ENCODE peak calls at places on chromosomes 5 and 9, in ten cellular contexts. One of them, this sample, is unnamed.

GRCh38 chr5:78508231-78508765 is 140.3 kb downstream of the LHFPL2 start:
- DNase-seq in effector CD8-positive, alpha-beta T cell: no peak
- DNase-seq in transverse colon: no peak
- DNase-seq in immature natural killer cell: no peak
- DNase-seq in cardiac fibroblast: peak
- DNase-seq in heart right ventricle: no peak
- DNase-seq in stimulated activated CD4-positive, alpha-beta T cell treated with anti-CD3 and anti-CD28 coated beads, Interleukin-12 subunit alpha, Interleukin-12 subunit beta, amount 100 ng/mL, for 48 hours: no peak
- DNase-seq in NCI-H82: no peak
- DNase-seq in stimulated activated CD8-positive, alpha-beta memory T cell treated with anti-CD3 and anti-CD28 coated beads, Interleukin-4, amount 100 ng/mL, for 24 hours: no peak
- DNase-seq in HCEC 1CT: peak
- DNase-seq in this sample: no peak

GRCh38 chr5:173451031-173451430 is 122.8 kb upstream of the STC2 start:
- DNase-seq in effector CD8-positive, alpha-beta T cell: no peak
- DNase-seq in transverse colon: no peak
- DNase-seq in immature natural killer cell: no peak
- DNase-seq in cardiac fibroblast: peak
- DNase-seq in heart right ventricle: no peak
- DNase-seq in stimulated activated CD4-positive, alpha-beta T cell treated with anti-CD3 and anti-CD28 coated beads, Interleukin-12 subunit alpha, Interleukin-12 subunit beta, amount 100 ng/mL, for 48 hours: no peak
- DNase-seq in NCI-H82: peak
- DNase-seq in stimulated activated CD8-positive, alpha-beta memory T cell treated with anti-CD3 and anti-CD28 coated beads, Interleukin-4, amount 100 ng/mL, for 24 hours: no peak
- DNase-seq in HCEC 1CT: peak
- DNase-seq in this sample: no peak

GRCh38 chr5:74272019-74272775 is 368.3 kb downstream of the ENC1 start:
- DNase-seq in effector CD8-positive, alpha-beta T cell: no peak
- DNase-seq in transverse colon: no peak
- DNase-seq in immature natural killer cell: no peak
- DNase-seq in cardiac fibroblast: peak
- DNase-seq in heart right ventricle: no peak
- DNase-seq in stimulated activated CD4-positive, alpha-beta T cell treated with anti-CD3 and anti-CD28 coated beads, Interleukin-12 subunit alpha, Interleukin-12 subunit beta, amount 100 ng/mL, for 48 hours: no peak
- DNase-seq in NCI-H82: no peak
- DNase-seq in stimulated activated CD8-positive, alpha-beta memory T cell treated with anti-CD3 and anti-CD28 coated beads, Interleukin-4, amount 100 ng/mL, for 24 hours: no peak
- DNase-seq in HCEC 1CT: no peak
- DNase-seq in this sample: no peak

GRCh38 chr5:107486489-107486888 is 184.2 kb downstream of the EFNA5 start:
- DNase-seq in effector CD8-positive, alpha-beta T cell: no peak
- DNase-seq in transverse colon: no peak
- DNase-seq in immature natural killer cell: peak
- DNase-seq in cardiac fibroblast: peak
- DNase-seq in heart right ventricle: no peak
- DNase-seq in stimulated activated CD4-positive, alpha-beta T cell treated with anti-CD3 and anti-CD28 coated beads, Interleukin-12 subunit alpha, Interleukin-12 subunit beta, amount 100 ng/mL, for 48 hours: peak
- DNase-seq in NCI-H82: no peak
- DNase-seq in stimulated activated CD8-positive, alpha-beta memory T cell treated with anti-CD3 and anti-CD28 coated beads, Interleukin-4, amount 100 ng/mL, for 24 hours: peak
- DNase-seq in HCEC 1CT: peak
- DNase-seq in this sample: no peak

GRCh38 chr9:69223605-69224004 is 49.5 kb downstream of the TJP2 start:
- DNase-seq in effector CD8-positive, alpha-beta T cell: no peak
- DNase-seq in transverse colon: no peak
- DNase-seq in immature natural killer cell: no peak
- DNase-seq in cardiac fibroblast: peak
- DNase-seq in heart right ventricle: no peak
- DNase-seq in stimulated activated CD4-positive, alpha-beta T cell treated with anti-CD3 and anti-CD28 coated beads, Interleukin-12 subunit alpha, Interleukin-12 subunit beta, amount 100 ng/mL, for 48 hours: no peak
- DNase-seq in NCI-H82: peak
- DNase-seq in stimulated activated CD8-positive, alpha-beta memory T cell treated with anti-CD3 and anti-CD28 coated beads, Interleukin-4, amount 100 ng/mL, for 24 hours: no peak
- DNase-seq in HCEC 1CT: peak
- DNase-seq in this sample: peak

GRCh38 chr9:92734931-92735906 is 29.4 kb downstream of the BICD2 start:
- DNase-seq in effector CD8-positive, alpha-beta T cell: no peak
- DNase-seq in transverse colon: no peak
- DNase-seq in immature natural killer cell: no peak
- DNase-seq in cardiac fibroblast: no peak
- DNase-seq in heart right ventricle: no peak
- DNase-seq in stimulated activated CD4-positive, alpha-beta T cell treated with anti-CD3 and anti-CD28 coated beads, Interleukin-12 subunit alpha, Interleukin-12 subunit beta, amount 100 ng/mL, for 48 hours: no peak
- DNase-seq in NCI-H82: no peak
- DNase-seq in stimulated activated CD8-positive, alpha-beta memory T cell treated with anti-CD3 and anti-CD28 coated beads, Interleukin-4, amount 100 ng/mL, for 24 hours: no peak
- DNase-seq in HCEC 1CT: no peak
- DNase-seq in this sample: no peak

GRCh38 chr9:95801797-95802196 is 73.7 kb upstream of the ERCC6L2 start:
- DNase-seq in effector CD8-positive, alpha-beta T cell: no peak
- DNase-seq in transverse colon: no peak
- DNase-seq in immature natural killer cell: no peak
- DNase-seq in cardiac fibroblast: peak
- DNase-seq in heart right ventricle: no peak
- DNase-seq in stimulated activated CD4-positive, alpha-beta T cell treated with anti-CD3 and anti-CD28 coated beads, Interleukin-12 subunit alpha, Interleukin-12 subunit beta, amount 100 ng/mL, for 48 hours: no peak
- DNase-seq in NCI-H82: no peak
- DNase-seq in stimulated activated CD8-positive, alpha-beta memory T cell treated with anti-CD3 and anti-CD28 coated beads, Interleukin-4, amount 100 ng/mL, for 24 hours: no peak
- DNase-seq in HCEC 1CT: no peak
- DNase-seq in this sample: no peak

GRCh38 chr5:34731435-34732232 is 75.5 kb downstream of the RAI14 start:
- DNase-seq in effector CD8-positive, alpha-beta T cell: no peak
- DNase-seq in transverse colon: no peak
- DNase-seq in immature natural killer cell: no peak
- DNase-seq in cardiac fibroblast: no peak
- DNase-seq in heart right ventricle: no peak
- DNase-seq in stimulated activated CD4-positive, alpha-beta T cell treated with anti-CD3 and anti-CD28 coated beads, Interleukin-12 subunit alpha, Interleukin-12 subunit beta, amount 100 ng/mL, for 48 hours: no peak
- DNase-seq in NCI-H82: no peak
- DNase-seq in stimulated activated CD8-positive, alpha-beta memory T cell treated with anti-CD3 and anti-CD28 coated beads, Interleukin-4, amount 100 ng/mL, for 24 hours: no peak
- DNase-seq in HCEC 1CT: no peak
- DNase-seq in this sample: no peak

GRCh38 chr9:97518909-97519307 is 17.4 kb downstream of the TMOD1 start:
- DNase-seq in effector CD8-positive, alpha-beta T cell: no peak
- DNase-seq in transverse colon: peak
- DNase-seq in immature natural killer cell: no peak
- DNase-seq in cardiac fibroblast: no peak
- DNase-seq in heart right ventricle: no peak
- DNase-seq in stimulated activated CD4-positive, alpha-beta T cell treated with anti-CD3 and anti-CD28 coated beads, Interleukin-12 subunit alpha, Interleukin-12 subunit beta, amount 100 ng/mL, for 48 hours: no peak
- DNase-seq in NCI-H82: no peak
- DNase-seq in stimulated activated CD8-positive, alpha-beta memory T cell treated with anti-CD3 and anti-CD28 coated beads, Interleukin-4, amount 100 ng/mL, for 24 hours: no peak
- DNase-seq in HCEC 1CT: peak
- DNase-seq in this sample: no peak

GRCh38 chr5:14105717-14106435 is 37.3 kb upstream of the TRIO start:
- DNase-seq in effector CD8-positive, alpha-beta T cell: no peak
- DNase-seq in transverse colon: no peak
- DNase-seq in immature natural killer cell: no peak
- DNase-seq in cardiac fibroblast: peak
- DNase-seq in heart right ventricle: no peak
- DNase-seq in stimulated activated CD4-positive, alpha-beta T cell treated with anti-CD3 and anti-CD28 coated beads, Interleukin-12 subunit alpha, Interleukin-12 subunit beta, amount 100 ng/mL, for 48 hours: no peak
- DNase-seq in NCI-H82: peak
- DNase-seq in stimulated activated CD8-positive, alpha-beta memory T cell treated with anti-CD3 and anti-CD28 coated beads, Interleukin-4, amount 100 ng/mL, for 24 hours: no peak
- DNase-seq in HCEC 1CT: peak
- DNase-seq in this sample: no peak

GRCh38 chr5:88883059-88883565 is at the start of gene MEF2C:
- DNase-seq in effector CD8-positive, alpha-beta T cell: no peak
- DNase-seq in transverse colon: peak
- DNase-seq in immature natural killer cell: peak
- DNase-seq in cardiac fibroblast: peak
- DNase-seq in heart right ventricle: peak
- DNase-seq in stimulated activated CD4-positive, alpha-beta T cell treated with anti-CD3 and anti-CD28 coated beads, Interleukin-12 subunit alpha, Interleukin-12 subunit beta, amount 100 ng/mL, for 48 hours: no peak
- DNase-seq in NCI-H82: peak
- DNase-seq in stimulated activated CD8-positive, alpha-beta memory T cell treated with anti-CD3 and anti-CD28 coated beads, Interleukin-4, amount 100 ng/mL, for 24 hours: no peak
- DNase-seq in HCEC 1CT: peak
- DNase-seq in this sample: peak

GRCh38 chr5:65209341-65209740 is 272.4 kb downstream of the ADAMTS6 start:
- DNase-seq in effector CD8-positive, alpha-beta T cell: no peak
- DNase-seq in transverse colon: no peak
- DNase-seq in immature natural killer cell: no peak
- DNase-seq in cardiac fibroblast: peak
- DNase-seq in heart right ventricle: no peak
- DNase-seq in stimulated activated CD4-positive, alpha-beta T cell treated with anti-CD3 and anti-CD28 coated beads, Interleukin-12 subunit alpha, Interleukin-12 subunit beta, amount 100 ng/mL, for 48 hours: no peak
- DNase-seq in NCI-H82: no peak
- DNase-seq in stimulated activated CD8-positive, alpha-beta memory T cell treated with anti-CD3 and anti-CD28 coated beads, Interleukin-4, amount 100 ng/mL, for 24 hours: no peak
- DNase-seq in HCEC 1CT: peak
- DNase-seq in this sample: no peak

GRCh38 chr5:135833961-135834638 is 363 bp upstream of the SLC25A48 start:
- DNase-seq in effector CD8-positive, alpha-beta T cell: no peak
- DNase-seq in transverse colon: no peak
- DNase-seq in immature natural killer cell: no peak
- DNase-seq in cardiac fibroblast: peak
- DNase-seq in heart right ventricle: no peak
- DNase-seq in stimulated activated CD4-positive, alpha-beta T cell treated with anti-CD3 and anti-CD28 coated beads, Interleukin-12 subunit alpha, Interleukin-12 subunit beta, amount 100 ng/mL, for 48 hours: no peak
- DNase-seq in NCI-H82: no peak
- DNase-seq in stimulated activated CD8-positive, alpha-beta memory T cell treated with anti-CD3 and anti-CD28 coated beads, Interleukin-4, amount 100 ng/mL, for 24 hours: no peak
- DNase-seq in HCEC 1CT: no peak
- DNase-seq in this sample: no peak

GRCh38 chr9:109315889-109316640 is 4.8 kb downstream of the EPB41L4B start:
- DNase-seq in effector CD8-positive, alpha-beta T cell: no peak
- DNase-seq in transverse colon: peak
- DNase-seq in immature natural killer cell: no peak
- DNase-seq in cardiac fibroblast: peak
- DNase-seq in heart right ventricle: peak
- DNase-seq in stimulated activated CD4-positive, alpha-beta T cell treated with anti-CD3 and anti-CD28 coated beads, Interleukin-12 subunit alpha, Interleukin-12 subunit beta, amount 100 ng/mL, for 48 hours: no peak
- DNase-seq in NCI-H82: peak
- DNase-seq in stimulated activated CD8-positive, alpha-beta memory T cell treated with anti-CD3 and anti-CD28 coated beads, Interleukin-4, amount 100 ng/mL, for 24 hours: no peak
- DNase-seq in HCEC 1CT: peak
- DNase-seq in this sample: peak

GRCh38 chr5:55668356-55668755 is 43.8 kb downstream of the SLC38A9 start:
- DNase-seq in effector CD8-positive, alpha-beta T cell: no peak
- DNase-seq in transverse colon: no peak
- DNase-seq in immature natural killer cell: no peak
- DNase-seq in cardiac fibroblast: peak
- DNase-seq in heart right ventricle: no peak
- DNase-seq in stimulated activated CD4-positive, alpha-beta T cell treated with anti-CD3 and anti-CD28 coated beads, Interleukin-12 subunit alpha, Interleukin-12 subunit beta, amount 100 ng/mL, for 48 hours: no peak
- DNase-seq in NCI-H82: no peak
- DNase-seq in stimulated activated CD8-positive, alpha-beta memory T cell treated with anti-CD3 and anti-CD28 coated beads, Interleukin-4, amount 100 ng/mL, for 24 hours: no peak
- DNase-seq in HCEC 1CT: peak
- DNase-seq in this sample: no peak

GRCh38 chr5:98771389-98772109 is 1.9 kb upstream of the RGMB start:
- DNase-seq in effector CD8-positive, alpha-beta T cell: peak
- DNase-seq in transverse colon: peak
- DNase-seq in immature natural killer cell: peak
- DNase-seq in cardiac fibroblast: peak
- DNase-seq in heart right ventricle: no peak
- DNase-seq in stimulated activated CD4-positive, alpha-beta T cell treated with anti-CD3 and anti-CD28 coated beads, Interleukin-12 subunit alpha, Interleukin-12 subunit beta, amount 100 ng/mL, for 48 hours: peak
- DNase-seq in NCI-H82: peak
- DNase-seq in stimulated activated CD8-positive, alpha-beta memory T cell treated with anti-CD3 and anti-CD28 coated beads, Interleukin-4, amount 100 ng/mL, for 24 hours: no peak
- DNase-seq in HCEC 1CT: peak
- DNase-seq in this sample: no peak

GRCh38 chr5:173329370-173330150 is 1.3 kb upstream of the STC2 start:
- DNase-seq in effector CD8-positive, alpha-beta T cell: no peak
- DNase-seq in transverse colon: no peak
- DNase-seq in immature natural killer cell: no peak
- DNase-seq in cardiac fibroblast: no peak
- DNase-seq in heart right ventricle: no peak
- DNase-seq in stimulated activated CD4-positive, alpha-beta T cell treated with anti-CD3 and anti-CD28 coated beads, Interleukin-12 subunit alpha, Interleukin-12 subunit beta, amount 100 ng/mL, for 48 hours: peak
- DNase-seq in NCI-H82: no peak
- DNase-seq in stimulated activated CD8-positive, alpha-beta memory T cell treated with anti-CD3 and anti-CD28 coated beads, Interleukin-4, amount 100 ng/mL, for 24 hours: no peak
- DNase-seq in HCEC 1CT: peak
- DNase-seq in this sample: no peak

GRCh38 chr5:148085934-148086333 is 22.2 kb downstream of the SPINK5 start:
- DNase-seq in effector CD8-positive, alpha-beta T cell: no peak
- DNase-seq in transverse colon: no peak
- DNase-seq in immature natural killer cell: no peak
- DNase-seq in cardiac fibroblast: peak
- DNase-seq in heart right ventricle: no peak
- DNase-seq in stimulated activated CD4-positive, alpha-beta T cell treated with anti-CD3 and anti-CD28 coated beads, Interleukin-12 subunit alpha, Interleukin-12 subunit beta, amount 100 ng/mL, for 48 hours: no peak
- DNase-seq in NCI-H82: no peak
- DNase-seq in stimulated activated CD8-positive, alpha-beta memory T cell treated with anti-CD3 and anti-CD28 coated beads, Interleukin-4, amount 100 ng/mL, for 24 hours: no peak
- DNase-seq in HCEC 1CT: no peak
- DNase-seq in this sample: no peak

GRCh38 chr9:128190516-128191405 is 611 bp downstream of the CIZ1 start:
- DNase-seq in effector CD8-positive, alpha-beta T cell: peak
- DNase-seq in transverse colon: peak
- DNase-seq in immature natural killer cell: no peak
- DNase-seq in cardiac fibroblast: peak
- DNase-seq in heart right ventricle: peak
- DNase-seq in stimulated activated CD4-positive, alpha-beta T cell treated with anti-CD3 and anti-CD28 coated beads, Interleukin-12 subunit alpha, Interleukin-12 subunit beta, amount 100 ng/mL, for 48 hours: peak
- DNase-seq in NCI-H82: no peak
- DNase-seq in stimulated activated CD8-positive, alpha-beta memory T cell treated with anti-CD3 and anti-CD28 coated beads, Interleukin-4, amount 100 ng/mL, for 24 hours: no peak
- DNase-seq in HCEC 1CT: no peak
- DNase-seq in this sample: peak

GRCh38 chr9:14542071-14542470 is 151.2 kb downstream of the ZDHHC21 start:
- DNase-seq in effector CD8-positive, alpha-beta T cell: no peak
- DNase-seq in transverse colon: no peak
- DNase-seq in immature natural killer cell: no peak
- DNase-seq in cardiac fibroblast: no peak
- DNase-seq in heart right ventricle: no peak
- DNase-seq in stimulated activated CD4-positive, alpha-beta T cell treated with anti-CD3 and anti-CD28 coated beads, Interleukin-12 subunit alpha, Interleukin-12 subunit beta, amount 100 ng/mL, for 48 hours: no peak
- DNase-seq in NCI-H82: no peak
- DNase-seq in stimulated activated CD8-positive, alpha-beta memory T cell treated with anti-CD3 and anti-CD28 coated beads, Interleukin-4, amount 100 ng/mL, for 24 hours: no peak
- DNase-seq in HCEC 1CT: no peak
- DNase-seq in this sample: no peak

GRCh38 chr9:82680179-82680935 is 382.6 kb downstream of the RASEF start:
- DNase-seq in effector CD8-positive, alpha-beta T cell: no peak
- DNase-seq in transverse colon: no peak
- DNase-seq in immature natural killer cell: no peak
- DNase-seq in cardiac fibroblast: no peak
- DNase-seq in heart right ventricle: no peak
- DNase-seq in stimulated activated CD4-positive, alpha-beta T cell treated with anti-CD3 and anti-CD28 coated beads, Interleukin-12 subunit alpha, Interleukin-12 subunit beta, amount 100 ng/mL, for 48 hours: no peak
- DNase-seq in NCI-H82: peak
- DNase-seq in stimulated activated CD8-positive, alpha-beta memory T cell treated with anti-CD3 and anti-CD28 coated beads, Interleukin-4, amount 100 ng/mL, for 24 hours: no peak
- DNase-seq in HCEC 1CT: no peak
- DNase-seq in this sample: no peak

GRCh38 chr9:131667576-131667975 is 72.3 kb downstream of the RAPGEF1 start:
- DNase-seq in effector CD8-positive, alpha-beta T cell: no peak
- DNase-seq in transverse colon: no peak
- DNase-seq in immature natural killer cell: peak
- DNase-seq in cardiac fibroblast: peak
- DNase-seq in heart right ventricle: no peak
- DNase-seq in stimulated activated CD4-positive, alpha-beta T cell treated with anti-CD3 and anti-CD28 coated beads, Interleukin-12 subunit alpha, Interleukin-12 subunit beta, amount 100 ng/mL, for 48 hours: peak
- DNase-seq in NCI-H82: no peak
- DNase-seq in stimulated activated CD8-positive, alpha-beta memory T cell treated with anti-CD3 and anti-CD28 coated beads, Interleukin-4, amount 100 ng/mL, for 24 hours: peak
- DNase-seq in HCEC 1CT: no peak
- DNase-seq in this sample: no peak

GRCh38 chr9:127032256-127032655 is 90.2 kb downstream of the ANGPTL2 start:
- DNase-seq in effector CD8-positive, alpha-beta T cell: no peak
- DNase-seq in transverse colon: no peak
- DNase-seq in immature natural killer cell: no peak
- DNase-seq in cardiac fibroblast: no peak
- DNase-seq in heart right ventricle: no peak
- DNase-seq in stimulated activated CD4-positive, alpha-beta T cell treated with anti-CD3 and anti-CD28 coated beads, Interleukin-12 subunit alpha, Interleukin-12 subunit beta, amount 100 ng/mL, for 48 hours: no peak
- DNase-seq in NCI-H82: no peak
- DNase-seq in stimulated activated CD8-positive, alpha-beta memory T cell treated with anti-CD3 and anti-CD28 coated beads, Interleukin-4, amount 100 ng/mL, for 24 hours: no peak
- DNase-seq in HCEC 1CT: no peak
- DNase-seq in this sample: no peak

GRCh38 chr5:78283105-78283504 is 11.4 kb downstream of the AP3B1 start:
- DNase-seq in effector CD8-positive, alpha-beta T cell: no peak
- DNase-seq in transverse colon: no peak
- DNase-seq in immature natural killer cell: no peak
- DNase-seq in cardiac fibroblast: no peak
- DNase-seq in heart right ventricle: no peak
- DNase-seq in stimulated activated CD4-positive, alpha-beta T cell treated with anti-CD3 and anti-CD28 coated beads, Interleukin-12 subunit alpha, Interleukin-12 subunit beta, amount 100 ng/mL, for 48 hours: no peak
- DNase-seq in NCI-H82: no peak
- DNase-seq in stimulated activated CD8-positive, alpha-beta memory T cell treated with anti-CD3 and anti-CD28 coated beads, Interleukin-4, amount 100 ng/mL, for 24 hours: no peak
- DNase-seq in HCEC 1CT: no peak
- DNase-seq in this sample: no peak

GRCh38 chr5:123289210-123289609 is 134.0 kb downstream of the CEP120 start:
- DNase-seq in effector CD8-positive, alpha-beta T cell: no peak
- DNase-seq in transverse colon: no peak
- DNase-seq in immature natural killer cell: no peak
- DNase-seq in cardiac fibroblast: no peak
- DNase-seq in heart right ventricle: no peak
- DNase-seq in stimulated activated CD4-positive, alpha-beta T cell treated with anti-CD3 and anti-CD28 coated beads, Interleukin-12 subunit alpha, Interleukin-12 subunit beta, amount 100 ng/mL, for 48 hours: no peak
- DNase-seq in NCI-H82: no peak
- DNase-seq in stimulated activated CD8-positive, alpha-beta memory T cell treated with anti-CD3 and anti-CD28 coated beads, Interleukin-4, amount 100 ng/mL, for 24 hours: no peak
- DNase-seq in HCEC 1CT: no peak
- DNase-seq in this sample: no peak

GRCh38 chr9:113645972-113646241 is 182.4 kb downstream of the RGS3 start:
- DNase-seq in effector CD8-positive, alpha-beta T cell: no peak
- DNase-seq in transverse colon: no peak
- DNase-seq in immature natural killer cell: no peak
- DNase-seq in cardiac fibroblast: no peak
- DNase-seq in heart right ventricle: no peak
- DNase-seq in stimulated activated CD4-positive, alpha-beta T cell treated with anti-CD3 and anti-CD28 coated beads, Interleukin-12 subunit alpha, Interleukin-12 subunit beta, amount 100 ng/mL, for 48 hours: no peak
- DNase-seq in NCI-H82: no peak
- DNase-seq in stimulated activated CD8-positive, alpha-beta memory T cell treated with anti-CD3 and anti-CD28 coated beads, Interleukin-4, amount 100 ng/mL, for 24 hours: no peak
- DNase-seq in HCEC 1CT: no peak
- DNase-seq in this sample: no peak

GRCh38 chr9:89408628-89409101 is 89.2 kb downstream of the SEMA4D start:
- DNase-seq in effector CD8-positive, alpha-beta T cell: peak
- DNase-seq in transverse colon: peak
- DNase-seq in immature natural killer cell: peak
- DNase-seq in cardiac fibroblast: no peak
- DNase-seq in heart right ventricle: no peak
- DNase-seq in stimulated activated CD4-positive, alpha-beta T cell treated with anti-CD3 and anti-CD28 coated beads, Interleukin-12 subunit alpha, Interleukin-12 subunit beta, amount 100 ng/mL, for 48 hours: no peak
- DNase-seq in NCI-H82: no peak
- DNase-seq in stimulated activated CD8-positive, alpha-beta memory T cell treated with anti-CD3 and anti-CD28 coated beads, Interleukin-4, amount 100 ng/mL, for 24 hours: no peak
- DNase-seq in HCEC 1CT: no peak
- DNase-seq in this sample: peak

GRCh38 chr9:89444212-89444611 is 53.7 kb downstream of the SEMA4D start:
- DNase-seq in effector CD8-positive, alpha-beta T cell: peak
- DNase-seq in transverse colon: peak
- DNase-seq in immature natural killer cell: peak
- DNase-seq in cardiac fibroblast: no peak
- DNase-seq in heart right ventricle: no peak
- DNase-seq in stimulated activated CD4-positive, alpha-beta T cell treated with anti-CD3 and anti-CD28 coated beads, Interleukin-12 subunit alpha, Interleukin-12 subunit beta, amount 100 ng/mL, for 48 hours: no peak
- DNase-seq in NCI-H82: no peak
- DNase-seq in stimulated activated CD8-positive, alpha-beta memory T cell treated with anti-CD3 and anti-CD28 coated beads, Interleukin-4, amount 100 ng/mL, for 24 hours: no peak
- DNase-seq in HCEC 1CT: no peak
- DNase-seq in this sample: no peak

This sample was measured in mucosa of descending colon.